ENCODE peak calls at places on chromosomes 3 and 15, in five cellular contexts. T, D, R, U and L are unnamed samples.

GRCh38 chr3:72031581-72031980 is 246.6 kb upstream of the PROK2 start:
- DNase-seq in T (no peak), U (no peak), D (peak), R (no peak), L (no peak)

GRCh38 chr15:26773917-26774316 is 1.1 kb upstream of the GABRB3 start:
- DNase-seq in D (no peak), U (no peak), R (no peak), T (no peak), L (no peak)

GRCh38 chr3:120450261-120450913 is 405 bp downstream of the FSTL1 start:
- DNase-seq in U (no peak), T (no peak), D (no peak), R (peak), L (peak)

GRCh38 chr15:61184431-61184830 is 44.7 kb downstream of the RORA start:
- DNase-seq in D (no peak), R (no peak), T (no peak), U (no peak), L (no peak)

GRCh38 chr3:57910988-57911387 is 97.2 kb upstream of the FLNB start:
- DNase-seq in T (no peak), D (no peak), U (no peak), R (no peak), L (no peak)

GRCh38 chr3:143122089-143122430 is 2.5 kb downstream of the CHST2 start:
- DNase-seq in R (no peak), D (no peak), T (no peak), U (no peak), L (no peak)

GRCh38 chr15:52496776-52497470 is 31.8 kb downstream of the MYO5A start:
- DNase-seq in T (no peak), R (no peak), U (no peak), D (no peak), L (no peak)

GRCh38 chr15:76866716-76867321 is 38.3 kb downstream of the SCAPER start:
- DNase-seq in R (no peak), U (no peak), D (no peak), T (peak), L (no peak)

GRCh38 chr15:98138910-98139309 is 178.4 kb downstream of the ARRDC4 start:
- DNase-seq in U (no peak), D (no peak), R (no peak), T (no peak), L (no peak)

GRCh38 chr15:53512029-53512428 is 247.4 kb downstream of the WDR72 start:
- DNase-seq in D (no peak), R (no peak), U (no peak), T (no peak), L (no peak)

GRCh38 chr3:126607214-126607908 is 47.6 kb downstream of the TXNRD3 start:
- DNase-seq in R (no peak), D (no peak), U (peak), T (no peak), L (no peak)

GRCh38 chr3:52391096-52391495 is 53.8 kb downstream of the SEMA3G start:
- DNase-seq in R (no peak), T (no peak), D (no peak), U (no peak), L (no peak)

GRCh38 chr3:76646921-76647562 is 392.9 kb upstream of the ROBO2 start:
- DNase-seq in T (no peak), D (no peak), U (no peak), R (no peak), L (no peak)

GRCh38 chr15:51780636-51781035 is 29.2 kb downstream of the TMOD2 start:
- DNase-seq in T (no peak), R (no peak), D (no peak), U (no peak), L (no peak)

GRCh38 chr3:112377418-112378071 is 44.6 kb downstream of the CD200 start:
- DNase-seq in D (no peak), T (no peak), R (no peak), U (no peak), L (no peak)

GRCh38 chr3:190385835-190386688 is 1.9 kb upstream of the CLDN16 start:
- DNase-seq in R (no peak), T (no peak), U (no peak), D (peak), L (no peak)

GRCh38 chr15:68580026-68580882 is 1.5 kb downstream of the CORO2B start:
- DNase-seq in R (no peak), T (no peak), D (no peak), U (no peak), L (no peak)

GRCh38 chr3:120451670-120452220 is 953 bp upstream of the FSTL1 start:
- DNase-seq in T (no peak), R (peak), U (no peak), D (no peak), L (no peak)

GRCh38 chr3:63576826-63577225 is 75.6 kb upstream of the SNTN start:
- DNase-seq in R (no peak), T (peak), D (no peak), U (no peak), L (no peak)

GRCh38 chr3:129686941-129687340 is 80.5 kb upstream of the PLXND1 start:
- DNase-seq in D (no peak), R (no peak), T (peak), U (no peak), L (no peak)

GRCh38 chr3:40581166-40581565 is 56.4 kb downstream of the ZNF621 start:
- DNase-seq in R (no peak), U (no peak), D (no peak), T (no peak), L (no peak)

GRCh38 chr15:44340410-44340809 is 51.9 kb downstream of the GOLM2 start:
- DNase-seq in T (no peak), D (peak), U (no peak), R (no peak), L (no peak)

GRCh38 chr15:86690566-86690965 is 610.9 kb downstream of the AGBL1 start:
- DNase-seq in R (no peak), U (no peak), T (no peak), D (no peak), L (no peak)